ENCODE peak calls at places on chromosomes 7 and 10, in ten cellular contexts. D is Right ventricle myocardium superior; W is stimulated activated CD4-positive, alpha-beta T cell treated with anti-CD3 and anti-CD28 coated beads, Interleukin-4, amount 100 ng/mL, for 4 hours; B is heart left ventricle; U is C1 segment of cervical spinal cord; P is AG10803; J is ACHN; O is CD8-positive, alpha-beta memory T cell; V is skeletal muscle cell; Q is cardiac septum. I is an unnamed sample.

GRCh38 chr7:158587425-158588084 is at the start of gene PTPRN2:
- DNase-seq in D (peak), W (peak), B (peak), U (peak), P (peak), J (peak), O (peak), V (no peak), Q (peak), I (peak)

GRCh38 chr10:50536617-50537252 is 87.0 kb downstream of the SGMS1 start:
- DNase-seq in D (no peak), W (no peak), B (no peak), U (peak), P (no peak), J (no peak), O (no peak), V (no peak), Q (no peak), I (peak)

GRCh38 chr10:52020702-52021101 is 293.4 kb upstream of the DKK1 start:
- DNase-seq in D (no peak), W (no peak), B (no peak), U (no peak), P (no peak), J (no peak), O (no peak), V (no peak), Q (no peak), I (no peak)

GRCh38 chr10:87842220-87842641 is 21.1 kb downstream of the KLLN start:
- DNase-seq in D (no peak), W (no peak), B (no peak), U (no peak), P (peak), J (peak), O (no peak), V (no peak), Q (no peak), I (no peak)

GRCh38 chr7:99267530-99268360 is 4.9 kb upstream of the MYH16 start:
- DNase-seq in D (no peak), W (no peak), B (no peak), U (peak), P (peak), J (peak), O (no peak), V (peak), Q (no peak), I (peak)

GRCh38 chr10:100359529-100360150 is 12.6 kb downstream of the SCD start:
- DNase-seq in D (no peak), W (no peak), B (no peak), U (no peak), P (no peak), J (no peak), O (no peak), V (no peak), Q (no peak), I (no peak)

GRCh38 chr7:42263971-42264370 is 27.0 kb upstream of the GLI3 start:
- DNase-seq in D (peak), W (no peak), B (peak), U (no peak), P (no peak), J (no peak), O (no peak), V (no peak), Q (peak), I (no peak)

GRCh38 chr7:1659696-1660095 is 10.4 kb upstream of the ELFN1 start:
- DNase-seq in D (no peak), W (no peak), B (no peak), U (no peak), P (peak), J (no peak), O (no peak), V (no peak), Q (no peak), I (peak)

GRCh38 chr7:137462847-137463246 is 119.3 kb upstream of the PTN start:
- DNase-seq in D (no peak), W (no peak), B (no peak), U (no peak), P (peak), J (no peak), O (no peak), V (no peak), Q (no peak), I (no peak)

GRCh38 chr10:18793951-18794350 is 134.7 kb downstream of the ARL5B start:
- DNase-seq in D (no peak), W (no peak), B (no peak), U (no peak), P (peak), J (peak), O (no peak), V (no peak), Q (no peak), I (peak)

GRCh38 chr10:29598861-29599311 is 35.9 kb downstream of the SVIL start:
- DNase-seq in D (no peak), W (no peak), B (peak), U (no peak), P (peak), J (no peak), O (no peak), V (no peak), Q (no peak), I (peak)

GRCh38 chr10:35274511-35275060 is 61.7 kb upstream of the CCNY start:
- DNase-seq in D (no peak), W (no peak), B (no peak), U (no peak), P (no peak), J (no peak), O (no peak), V (no peak), Q (no peak), I (no peak)

GRCh38 chr7:11294218-11294617 is 320.5 kb downstream of the PHF14 start:
- DNase-seq in D (no peak), W (no peak), B (no peak), U (no peak), P (no peak), J (no peak), O (no peak), V (no peak), Q (no peak), I (no peak)

GRCh38 chr7:74320645-74321178 is 31.5 kb downstream of the CLIP2 start:
- DNase-seq in D (no peak), W (no peak), B (no peak), U (no peak), P (no peak), J (no peak), O (no peak), V (no peak), Q (no peak), I (no peak)

GRCh38 chr7:49001610-49002033 is 77.3 kb downstream of the CDC14C start:
- DNase-seq in D (no peak), W (no peak), B (peak), U (no peak), P (peak), J (peak), O (no peak), V (no peak), Q (no peak), I (peak)

GRCh38 chr7:131026297-131027003 is 292.4 kb upstream of the KLF14 start:
- DNase-seq in D (no peak), W (no peak), B (no peak), U (no peak), P (peak), J (no peak), O (no peak), V (no peak), Q (no peak), I (peak)

I was measured in RPMI7951.